ENCODE peak calls at places on chromosomes 12 and 14, in nine cellular contexts. J, M, A, Q, D, S, V, N and G are unnamed samples.

GRCh38 chr14:99916091-99916383 is 122.8 kb downstream of the EML1 start:
- DNase-seq in J (no peak), M (no peak), A (no peak), Q (no peak), D (no peak), S (no peak), V (no peak), N (no peak), G (no peak)

GRCh38 chr12:24244231-24244630 is 294.8 kb upstream of the SOX5 start:
- DNase-seq in J (no peak), M (no peak), A (no peak), Q (no peak), D (no peak), S (no peak), V (no peak), N (no peak), G (no peak)

GRCh38 chr12:52792185-52793029 is 3.5 kb downstream of the KRT3 start:
- DNase-seq in J (no peak), M (no peak), A (no peak), Q (no peak), D (no peak), S (no peak), V (peak), N (no peak), G (no peak)

GRCh38 chr14:86091811-86092210 is 561.9 kb downstream of the FLRT2 start:
- DNase-seq in J (no peak), M (no peak), A (no peak), Q (no peak), D (peak), S (no peak), V (no peak), N (no peak), G (no peak)

GRCh38 chr14:103391048-103391447 is 5.8 kb downstream of the MARK3 start:
- DNase-seq in J (no peak), M (no peak), A (no peak), Q (peak), D (peak), S (no peak), V (peak), N (no peak), G (no peak)

GRCh38 chr12:118103601-118104382 is at the start of gene VSIG10:
- DNase-seq in J (peak), M (peak), A (peak), Q (peak), D (peak), S (peak), V (peak), N (peak), G (no peak)

GRCh38 chr12:51160814-51161459 is 12.0 kb downstream of the TFCP2 start:
- DNase-seq in J (no peak), M (no peak), A (no peak), Q (no peak), D (no peak), S (no peak), V (peak), N (no peak), G (no peak)

GRCh38 chr12:69385038-69385437 is 25.5 kb downstream of the YEATS4 start:
- DNase-seq in J (no peak), M (no peak), A (no peak), Q (no peak), D (no peak), S (no peak), V (no peak), N (no peak), G (no peak)

GRCh38 chr14:70879448-70879847 is 27.8 kb upstream of the PCNX1 start:
- DNase-seq in J (no peak), M (no peak), A (no peak), Q (no peak), D (peak), S (no peak), V (peak), N (no peak), G (no peak)

GRCh38 chr12:22797686-22798085 is 172.7 kb downstream of the ETNK1 start:
- DNase-seq in J (no peak), M (no peak), A (no peak), Q (no peak), D (no peak), S (no peak), V (peak), N (no peak), G (no peak)

GRCh38 chr12:89390802-89391673 is 38.7 kb upstream of the DUSP6 start:
- DNase-seq in J (no peak), M (no peak), A (no peak), Q (peak), D (peak), S (no peak), V (peak), N (no peak), G (no peak)

GRCh38 chr12:581321-581720 is 81.9 kb downstream of the NINJ2 start:
- DNase-seq in J (no peak), M (peak), A (no peak), Q (peak), D (no peak), S (peak), V (no peak), N (no peak), G (no peak)

GRCh38 chr12:50322196-50322595 is 38.9 kb upstream of the LIMA1 start:
- DNase-seq in J (no peak), M (no peak), A (no peak), Q (peak), D (no peak), S (no peak), V (no peak), N (no peak), G (no peak)

GRCh38 chr12:22494319-22494718 is 50.0 kb downstream of the C2CD5 start:
- DNase-seq in J (no peak), M (no peak), A (no peak), Q (no peak), D (no peak), S (no peak), V (no peak), N (no peak), G (no peak)

GRCh38 chr12:56897844-56898341 is 36.3 kb downstream of the SDR9C7 start:
- DNase-seq in J (no peak), M (no peak), A (no peak), Q (no peak), D (peak), S (no peak), V (no peak), N (no peak), G (no peak)

GRCh38 chr14:24072436-24072835 is 1.1 kb downstream of the CPNE6 start:
- DNase-seq in J (no peak), M (no peak), A (no peak), Q (peak), D (no peak), S (no peak), V (no peak), N (no peak), G (no peak)

GRCh38 chr14:55361190-55361589 is 50.4 kb downstream of the ATG14 start:
- DNase-seq in J (no peak), M (no peak), A (no peak), Q (no peak), D (no peak), S (no peak), V (no peak), N (no peak), G (no peak)

GRCh38 chr12:22318122-22318737 is 16.3 kb downstream of the ST8SIA1 start:
- DNase-seq in J (no peak), M (no peak), A (no peak), Q (no peak), D (peak), S (no peak), V (peak), N (no peak), G (no peak)

GRCh38 chr14:52067873-52068740 is 752 bp downstream of the NID2 start:
- DNase-seq in J (no peak), M (peak), A (peak), Q (no peak), D (peak), S (peak), V (no peak), N (peak), G (no peak)

GRCh38 chr14:56874375-56874774 is 64.1 kb upstream of the OTX2 start:
- DNase-seq in J (no peak), M (no peak), A (no peak), Q (peak), D (no peak), S (no peak), V (peak), N (no peak), G (no peak)

GRCh38 chr12:39441189-39441962 is 1.5 kb downstream of the KIF21A start:
- DNase-seq in J (no peak), M (no peak), A (no peak), Q (no peak), D (no peak), S (no peak), V (no peak), N (no peak), G (no peak)

GRCh38 chr12:89661706-89662330 is 46.8 kb downstream of the ATP2B1 start:
- DNase-seq in J (no peak), M (no peak), A (no peak), Q (no peak), D (no peak), S (no peak), V (no peak), N (no peak), G (no peak)

GRCh38 chr14:64812412-64812811 is 67.3 kb downstream of the SPTB start:
- DNase-seq in J (peak), M (no peak), A (no peak), Q (peak), D (no peak), S (no peak), V (no peak), N (no peak), G (no peak)

GRCh38 chr14:30994681-30995620 is 30.5 kb upstream of the AP4S1 start:
- DNase-seq in J (no peak), M (no peak), A (no peak), Q (no peak), D (peak), S (no peak), V (no peak), N (no peak), G (no peak)

GRCh38 chr12:115354476-115354890 is 670.5 kb upstream of the TBX3 start:
- DNase-seq in J (no peak), M (no peak), A (no peak), Q (no peak), D (peak), S (no peak), V (no peak), N (no peak), G (no peak)

GRCh38 chr12:26499979-26500640 is 304.7 kb downstream of the SSPN start:
- DNase-seq in J (no peak), M (no peak), A (no peak), Q (no peak), D (no peak), S (no peak), V (no peak), N (no peak), G (no peak)

GRCh38 chr14:64766430-64767151 is 62.4 kb downstream of the PLEKHG3 start:
- DNase-seq in J (no peak), M (peak), A (no peak), Q (no peak), D (no peak), S (peak), V (no peak), N (no peak), G (no peak)

GRCh38 chr14:73619524-73619923 is 7.2 kb downstream of the ACOT6 start:
- DNase-seq in J (no peak), M (no peak), A (no peak), Q (no peak), D (no peak), S (no peak), V (no peak), N (no peak), G (no peak)

GRCh38 chr12:6539276-6540134 is 5.2 kb downstream of the GAPDH start:
- DNase-seq in J (no peak), M (peak), A (no peak), Q (peak), D (peak), S (no peak), V (peak), N (no peak), G (no peak)

GRCh38 chr12:6540181-6540877 is 6.0 kb downstream of the GAPDH start:
- DNase-seq in J (peak), M (peak), A (peak), Q (peak), D (peak), S (peak), V (peak), N (peak), G (no peak)

GRCh38 chr12:6536894-6537579 is 2.7 kb downstream of the GAPDH start:
- DNase-seq in J (no peak), M (peak), A (no peak), Q (no peak), D (no peak), S (no peak), V (peak), N (no peak), G (no peak)

GRCh38 chr12:6535960-6536847 is 1.9 kb downstream of the GAPDH start:
- DNase-seq in J (no peak), M (peak), A (no peak), Q (no peak), D (no peak), S (no peak), V (peak), N (no peak), G (no peak)

GRCh38 chr12:6538420-6539275 is 4.3 kb downstream of the GAPDH start:
- DNase-seq in J (no peak), M (peak), A (no peak), Q (no peak), D (peak), S (no peak), V (peak), N (no peak), G (no peak)
- TF ChIP-seq POLR2A in J (no peak), M (no peak), A (no peak), Q (no peak), D (peak), S (no peak), V (peak), N (peak), G (no peak)

GRCh38 chr14:89701079-89702043 is 253.2 kb downstream of the EFCAB11 start:
- DNase-seq in J (peak), M (peak), A (peak), Q (peak), D (peak), S (peak), V (peak), N (peak), G (no peak)
- TF ChIP-seq POLR2A in J (no peak), M (no peak), A (no peak), Q (no peak), D (no peak), S (no peak), V (no peak), N (no peak), G (no peak)

DNA sequence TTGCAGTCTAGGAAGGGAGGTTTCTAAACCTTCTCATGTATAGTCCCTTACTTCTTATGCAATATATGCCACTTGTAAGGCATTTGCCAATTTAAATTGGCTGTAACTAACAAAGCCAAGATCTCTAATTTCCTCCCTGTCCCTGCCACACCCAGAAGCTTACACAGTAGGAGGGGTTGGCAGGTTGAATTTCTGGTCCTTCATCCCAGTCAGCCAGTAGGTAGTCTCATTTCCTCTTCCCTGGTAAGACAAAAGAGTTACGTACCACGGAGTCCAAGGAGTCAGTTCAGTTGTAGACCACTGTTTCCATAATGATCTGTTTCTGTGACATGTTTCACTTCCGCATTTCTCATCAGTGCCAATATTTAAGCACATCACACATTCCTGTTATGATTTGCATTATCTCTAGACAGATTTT is 47.0 kb upstream of the PLBD1 start:
- DNase-seq in J (no peak), M (no peak), A (no peak), Q (no peak), D (no peak), S (no peak), V (peak), N (no peak), G (no peak)
- TF ChIP-seq POLR2A in J (no peak), M (no peak), A (no peak), Q (no peak), D (no peak), S (no peak), V (no peak), N (no peak), G (no peak)

GRCh38 chr14:105862581-105863239 is 336.3 kb downstream of the TMEM121 start:
- DNase-seq in J (no peak), M (peak), A (no peak), Q (peak), D (no peak), S (no peak), V (no peak), N (peak), G (no peak)

GRCh38 chr14:105865266-105865903 is 339.0 kb downstream of the TMEM121 start:
- DNase-seq in J (no peak), M (peak), A (no peak), Q (peak), D (no peak), S (no peak), V (peak), N (no peak), G (no peak)

GRCh38 chr14:105864651-105865265 is 338.4 kb downstream of the TMEM121 start:
- DNase-seq in J (no peak), M (peak), A (no peak), Q (peak), D (no peak), S (peak), V (peak), N (no peak), G (peak)

GRCh38 chr14:105863296-105864108 is 337.1 kb downstream of the TMEM121 start:
- DNase-seq in J (no peak), M (peak), A (no peak), Q (peak), D (no peak), S (peak), V (no peak), N (peak), G (no peak)

GRCh38 chr14:105864116-105864515 is 337.7 kb downstream of the TMEM121 start:
- DNase-seq in J (no peak), M (peak), A (no peak), Q (peak), D (no peak), S (peak), V (no peak), N (no peak), G (no peak)
- TF ChIP-seq POLR2A in J (no peak), M (no peak), A (no peak), Q (no peak), D (no peak), S (no peak), V (no peak), N (no peak), G (no peak)

DNA sequence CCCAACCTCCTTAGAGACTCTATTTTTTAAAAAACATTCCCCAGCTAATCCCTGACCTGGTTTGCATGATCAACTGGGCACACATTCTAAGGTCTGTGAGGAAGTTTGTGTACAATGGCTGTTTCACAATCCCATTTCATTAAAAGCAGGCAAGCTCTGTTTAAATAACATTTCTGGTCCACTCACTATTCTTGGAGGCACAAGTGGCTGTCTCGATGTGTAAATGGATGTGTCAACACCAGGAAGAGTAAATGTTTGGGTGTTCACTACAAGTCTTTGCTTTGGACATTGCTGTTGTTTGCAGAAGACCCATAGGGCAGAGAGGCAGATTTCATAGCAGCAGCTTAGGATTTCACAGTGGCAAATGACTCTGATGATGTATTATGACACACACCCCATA is 98.3 kb downstream of the PDZRN4 start:
- DNase-seq in J (no peak), M (no peak), A (no peak), Q (no peak), D (no peak), S (no peak), V (no peak), N (no peak), G (no peak)
- TF ChIP-seq POLR2A in J (no peak), M (no peak), A (no peak), Q (no peak), D (no peak), S (no peak), V (no peak), N (no peak), G (no peak)

GRCh38 chr14:21256539-21257394 is 12.5 kb downstream of the HNRNPC start:
- DNase-seq in J (no peak), M (no peak), A (no peak), Q (no peak), D (no peak), S (no peak), V (peak), N (no peak), G (no peak)

GRCh38 chr14:21261824-21262223 is 7.4 kb downstream of the HNRNPC start:
- DNase-seq in J (no peak), M (no peak), A (no peak), Q (no peak), D (no peak), S (no peak), V (no peak), N (no peak), G (no peak)

GRCh38 chr14:21257395-21258193 is 11.6 kb downstream of the HNRNPC start:
- DNase-seq in J (no peak), M (no peak), A (no peak), Q (no peak), D (no peak), S (no peak), V (peak), N (no peak), G (no peak)

GRCh38 chr14:21258194-21258888 is 10.9 kb downstream of the HNRNPC start:
- DNase-seq in J (no peak), M (no peak), A (no peak), Q (no peak), D (no peak), S (no peak), V (no peak), N (no peak), G (no peak)

GRCh38 chr14:21258889-21259787 is 10.1 kb downstream of the HNRNPC start:
- DNase-seq in J (no peak), M (no peak), A (no peak), Q (no peak), D (no peak), S (no peak), V (no peak), N (no peak), G (no peak)
- TF ChIP-seq POLR2A in J (no peak), M (no peak), A (no peak), Q (no peak), D (peak), S (no peak), V (no peak), N (peak), G (no peak)

DNA sequence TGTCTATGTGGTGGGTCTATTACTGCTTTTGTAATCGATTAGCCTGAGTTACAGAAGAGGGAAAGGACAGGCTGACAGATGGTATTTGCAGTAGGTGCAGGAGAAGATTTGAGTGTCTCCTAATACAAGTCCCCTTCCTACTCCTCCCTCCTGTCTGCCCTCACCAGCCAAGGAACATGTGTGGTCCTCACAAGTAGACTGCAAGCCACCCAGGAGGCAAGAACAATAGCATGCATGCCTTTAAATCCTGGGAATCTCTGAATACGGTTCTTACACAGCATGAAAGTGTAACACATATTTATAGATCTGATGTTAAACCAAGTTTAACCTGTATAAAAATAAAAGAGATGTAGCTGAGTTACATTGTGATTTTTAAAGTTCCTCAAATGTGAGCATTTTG is 117.0 kb downstream of the PTCSC3 start:
- DNase-seq in J (no peak), M (no peak), A (no peak), Q (no peak), D (no peak), S (no peak), V (no peak), N (no peak), G (no peak)
- TF ChIP-seq POLR2A in J (no peak), M (no peak), A (no peak), Q (no peak), D (no peak), S (no peak), V (no peak), N (no peak), G (no peak)

GRCh38 chr14:50666772-50667490 is 1.2 kb downstream of the SAV1 start:
- DNase-seq in J (peak), M (peak), A (peak), Q (peak), D (peak), S (peak), V (peak), N (no peak), G (no peak)
- TF ChIP-seq POLR2A in J (peak), M (no peak), A (no peak), Q (no peak), D (no peak), S (no peak), V (no peak), N (no peak), G (no peak)